ENCODE peak calls at places on chromosomes 12 and 14, in ten cellular contexts. F is frontal cortex; H is cardiac muscle cell; P is midbrain; J is GM04503; Q is activated naive CD4-positive, alpha-beta T cell treated with anti-CD3 and anti-CD28 coated beads, Interleukin-2, amount 10 ng/mL, durations not matched to agents 7 days and 5 days; B is glutamatergic neuron; L is EH; E is posterior vena cava; M is fibroblast of the aortic adventitia. D is an unnamed sample.

GRCh38 chr12:110585231-110585799 is 2.2 kb upstream of the PPTC7 start:
- DNase-seq in F (no peak), H (peak; percentile 82), P (no peak), J (no peak), Q (peak; percentile 68), B (no peak), L (peak; percentile 45), E (no peak), M (peak; percentile 39), D (peak; percentile 29)

GRCh38 chr14:91170504-91171121 is 56.7 kb downstream of the DGLUCY start:
- DNase-seq in F (no peak), H (no peak), P (peak; percentile 18), J (no peak), Q (no peak), B (no peak), L (no peak), E (no peak), M (peak; percentile 71), D (peak; percentile 95)

GRCh38 chr12:67268335-67268895 is 743 bp upstream of the CAND1 start:
- DNase-seq in F (peak; percentile 83), H (peak; percentile 96), P (peak; percentile 99), J (peak; percentile 98), Q (peak; percentile 92), B (peak; percentile 71), L (peak; percentile 99), E (peak; percentile 92), M (peak; percentile 100), D (peak; percentile 99)

GRCh38 chr12:57632898-57633825 is at the start of gene B4GALNT1:
- DNase-seq in F (peak; percentile 66), H (peak; percentile 82), P (peak; percentile 39), J (no peak), Q (peak; percentile 66), B (peak; percentile 87), L (peak; percentile 68), E (no peak), M (peak; percentile 48), D (peak; percentile 79)

GRCh38 chr12:78240827-78241226 is 410.1 kb downstream of the NAV3 start:
- DNase-seq in F (no peak), H (no peak), P (no peak), J (no peak), Q (no peak), B (no peak), L (no peak), E (no peak), M (no peak), D (no peak)

GRCh38 chr12:25959069-25959961 is 833 bp downstream of the RASSF8 start:
- DNase-seq in F (peak; percentile 24), H (peak; percentile 40), P (peak; percentile 66), J (peak; percentile 74), Q (peak; percentile 23), B (peak; percentile 47), L (peak; percentile 89), E (peak; percentile 89), M (peak; percentile 93), D (peak; percentile 53)

GRCh38 chr14:20697273-20698017 is 8.9 kb downstream of the ANG start:
- DNase-seq in F (peak; percentile 56), H (peak; percentile 68), P (peak; percentile 85), J (peak; percentile 13), Q (peak; percentile 78), B (peak; percentile 79), L (peak; percentile 68), E (peak; percentile 86), M (peak; percentile 78), D (peak; percentile 47)

GRCh38 chr12:108568653-108569154 is 6.3 kb downstream of the ISCU start:
- DNase-seq in F (no peak), H (no peak), P (no peak), J (no peak), Q (peak; percentile 88), B (no peak), L (no peak), E (peak; percentile 38), M (no peak), D (no peak)

GRCh38 chr12:104454997-104455396 is 1.8 kb upstream of the CHST11 start:
- DNase-seq in F (no peak), H (no peak), P (no peak), J (peak; percentile 44), Q (no peak), B (no peak), L (peak; percentile 67), E (no peak), M (peak; percentile 62), D (no peak)

GRCh38 chr14:65332141-65332871 is 80.2 kb upstream of the FUT8 start:
- DNase-seq in F (no peak), H (no peak), P (no peak), J (no peak), Q (no peak), B (no peak), L (peak; percentile 69), E (no peak), M (no peak), D (no peak)

GRCh38 chr12:105212431-105212830 is 23.5 kb downstream of the APPL2 start:
- DNase-seq in F (no peak), H (no peak), P (no peak), J (peak; percentile 95), Q (no peak), B (no peak), L (peak; percentile 95), E (no peak), M (peak; percentile 80), D (no peak)

GRCh38 chr12:23204933-23205778 is 580.2 kb downstream of the ETNK1 start:
- DNase-seq in F (peak; percentile 7), H (peak; percentile 65), P (peak; percentile 42), J (peak; percentile 4), Q (no peak), B (no peak), L (peak; percentile 53), E (no peak), M (peak; percentile 80), D (peak; percentile 25)

GRCh38 chr12:52056801-52057613 is 5.8 kb downstream of the NR4A1 start:
- DNase-seq in F (no peak), H (no peak), P (no peak), J (no peak), Q (no peak), B (no peak), L (no peak), E (no peak), M (peak; percentile 84), D (no peak)

GRCh38 chr14:63551338-63551737 is 8.2 kb upstream of the PPP2R5E start:
- DNase-seq in F (no peak), H (no peak), P (no peak), J (no peak), Q (no peak), B (no peak), L (peak; percentile 59), E (no peak), M (peak; percentile 31), D (no peak)

GRCh38 chr12:113138826-113139225 is 3.3 kb upstream of the RASAL1 start:
- DNase-seq in F (no peak), H (no peak), P (no peak), J (no peak), Q (no peak), B (no peak), L (no peak), E (no peak), M (no peak), D (no peak)

GRCh38 chr12:131720921-131721320 is 10.0 kb downstream of the SFSWAP start:
- DNase-seq in F (no peak), H (no peak), P (no peak), J (no peak), Q (no peak), B (no peak), L (no peak), E (no peak), M (no peak), D (no peak)

GRCh38 chr12:42144174-42144423 is 575 bp downstream of the GXYLT1 start:
- DNase-seq in F (no peak), H (no peak), P (no peak), J (no peak), Q (no peak), B (no peak), L (no peak), E (no peak), M (no peak), D (no peak)

GRCh38 chr12:53623526-53623925 is 2.7 kb downstream of the ATF7 start:
- DNase-seq in F (no peak), H (no peak), P (peak; percentile 27), J (no peak), Q (no peak), B (no peak), L (peak; percentile 59), E (no peak), M (peak; percentile 77), D (peak; percentile 69)

GRCh38 chr12:119843100-119843499 is 34.0 kb downstream of the CIT start:
- DNase-seq in F (no peak), H (peak; percentile 10), P (no peak), J (peak; percentile 43), Q (no peak), B (no peak), L (peak; percentile 30), E (no peak), M (peak; percentile 67), D (peak; percentile 64)

GRCh38 chr12:29545102-29545467 is 47.6 kb upstream of the OVCH1 start:
- DNase-seq in F (no peak), H (no peak), P (no peak), J (no peak), Q (no peak), B (no peak), L (no peak), E (no peak), M (no peak), D (no peak)

GRCh38 chr12:111434680-111435338 is 29.1 kb downstream of the SH2B3 start:
- DNase-seq in F (no peak), H (no peak), P (no peak), J (no peak), Q (peak; percentile 89), B (no peak), L (peak; percentile 69), E (no peak), M (peak; percentile 64), D (peak; percentile 57)

GRCh38 chr14:70779667-70780066 is 29.6 kb downstream of the MAP3K9 start:
- DNase-seq in F (no peak), H (no peak), P (no peak), J (no peak), Q (no peak), B (no peak), L (no peak), E (no peak), M (no peak), D (peak; percentile 74)

GRCh38 chr14:104784218-104784568 is 11.4 kb downstream of the AKT1 start:
- DNase-seq in F (no peak), H (no peak), P (no peak), J (no peak), Q (no peak), B (peak; percentile 17), L (no peak), E (no peak), M (no peak), D (no peak)

GRCh38 chr12:122908915-122909314 is 13.0 kb upstream of the VPS37B start:
- DNase-seq in F (no peak), H (no peak), P (no peak), J (no peak), Q (no peak), B (no peak), L (no peak), E (peak; percentile 26), M (no peak), D (no peak)

GRCh38 chr14:103118019-103118662 is 5.1 kb upstream of the TNFAIP2 start:
- DNase-seq in F (no peak), H (no peak), P (peak; percentile 13), J (no peak), Q (no peak), B (no peak), L (peak; percentile 31), E (peak; percentile 94), M (peak; percentile 75), D (no peak)

GRCh38 chr14:30034049-30034635 is 106.5 kb upstream of the PRKD1 start:
- DNase-seq in F (no peak), H (no peak), P (no peak), J (peak; percentile 19), Q (no peak), B (no peak), L (peak; percentile 64), E (no peak), M (no peak), D (no peak)

GRCh38 chr14:84065811-84066210 is 1464.1 kb upstream of the FLRT2 start:
- DNase-seq in F (no peak), H (no peak), P (no peak), J (no peak), Q (no peak), B (no peak), L (no peak), E (no peak), M (no peak), D (no peak)

GRCh38 chr12:132561784-132562156 is 48.6 kb downstream of the LRCOL1 start:
- DNase-seq in F (no peak), H (peak; percentile 48), P (no peak), J (no peak), Q (peak; percentile 37), B (peak; percentile 65), L (peak; percentile 13), E (no peak), M (no peak), D (peak; percentile 47)

D was measured in cerebellar cortex.